ENCODE peak calls at places on chromosomes 3 and 15, in five cellular contexts. One of them, this sample, is unnamed.

GRCh38 chr3:69890691-69891090 is 108.8 kb upstream of the SAMMSON start:
- DNase-seq in DND-41: no peak
- DNase-seq in CD8-positive, alpha-beta T cell: no peak
- DNase-seq in AG09309: no peak
- DNase-seq in fibroblast of lung: no peak
- DNase-seq in this sample: no peak

GRCh38 chr15:97998307-97999071 is 38.0 kb downstream of the ARRDC4 start:
- DNase-seq in DND-41: no peak
- DNase-seq in CD8-positive, alpha-beta T cell: no peak
- DNase-seq in AG09309: no peak
- DNase-seq in fibroblast of lung: no peak
- DNase-seq in this sample: no peak

GRCh38 chr3:71130516-71131384 is 452.8 kb downstream of the FOXP1 start:
- DNase-seq in DND-41: peak; percentile 83
- DNase-seq in CD8-positive, alpha-beta T cell: peak; percentile 81
- DNase-seq in AG09309: peak; percentile 29
- DNase-seq in fibroblast of lung: peak; percentile 90
- DNase-seq in this sample: peak; percentile 85

GRCh38 chr3:185280572-185281365 is 26.9 kb upstream of the EHHADH start:
- DNase-seq in DND-41: no peak
- DNase-seq in CD8-positive, alpha-beta T cell: no peak
- DNase-seq in AG09309: no peak
- DNase-seq in fibroblast of lung: peak; percentile 61
- DNase-seq in this sample: no peak

GRCh38 chr3:26236991-26237682 is 385.4 kb upstream of the LRRC3B start:
- DNase-seq in DND-41: no peak
- DNase-seq in CD8-positive, alpha-beta T cell: no peak
- DNase-seq in AG09309: no peak
- DNase-seq in fibroblast of lung: no peak
- DNase-seq in this sample: no peak

GRCh38 chr3:136008732-136009456 is 43.4 kb downstream of the PPP2R3A start:
- DNase-seq in DND-41: no peak
- DNase-seq in CD8-positive, alpha-beta T cell: no peak
- DNase-seq in AG09309: no peak
- DNase-seq in fibroblast of lung: peak; percentile 44
- DNase-seq in this sample: no peak

GRCh38 chr15:78369161-78369560 is 29.0 kb downstream of the CRABP1 start:
- DNase-seq in DND-41: no peak
- DNase-seq in CD8-positive, alpha-beta T cell: no peak
- DNase-seq in AG09309: no peak
- DNase-seq in fibroblast of lung: no peak
- DNase-seq in this sample: no peak

GRCh38 chr3:85842081-85842480 is 883.3 kb downstream of the CADM2 start:
- DNase-seq in DND-41: no peak
- DNase-seq in CD8-positive, alpha-beta T cell: no peak
- DNase-seq in AG09309: no peak
- DNase-seq in fibroblast of lung: no peak
- DNase-seq in this sample: no peak

GRCh38 chr3:128364808-128365360 is 101.8 kb downstream of the DNAJB8 start:
- DNase-seq in DND-41: no peak
- DNase-seq in CD8-positive, alpha-beta T cell: no peak
- DNase-seq in AG09309: no peak
- DNase-seq in fibroblast of lung: no peak
- DNase-seq in this sample: no peak

GRCh38 chr3:38030126-38031021 is 932 bp upstream of the PLCD1 start:
- DNase-seq in DND-41: no peak
- DNase-seq in CD8-positive, alpha-beta T cell: no peak
- DNase-seq in AG09309: no peak
- DNase-seq in fibroblast of lung: no peak
- DNase-seq in this sample: no peak

GRCh38 chr15:99425666-99426301 is 140.0 kb upstream of the MEF2A start:
- DNase-seq in DND-41: no peak
- DNase-seq in CD8-positive, alpha-beta T cell: no peak
- DNase-seq in AG09309: no peak
- DNase-seq in fibroblast of lung: no peak
- DNase-seq in this sample: peak; percentile 38

GRCh38 chr3:10620833-10621082 is 115.4 kb upstream of the ATP2B2 start:
- DNase-seq in DND-41: no peak
- DNase-seq in CD8-positive, alpha-beta T cell: no peak
- DNase-seq in AG09309: no peak
- DNase-seq in fibroblast of lung: no peak
- DNase-seq in this sample: no peak

GRCh38 chr3:72887723-72888545 is at the start of gene GXYLT2:
- DNase-seq in DND-41: peak; percentile 85
- DNase-seq in CD8-positive, alpha-beta T cell: no peak
- DNase-seq in AG09309: no peak
- DNase-seq in fibroblast of lung: peak; percentile 80
- DNase-seq in this sample: peak; percentile 83

GRCh38 chr3:155859859-155860258 is 5.6 kb upstream of the SLC33A1 start:
- DNase-seq in DND-41: no peak
- DNase-seq in CD8-positive, alpha-beta T cell: no peak
- DNase-seq in AG09309: no peak
- DNase-seq in fibroblast of lung: peak; percentile 38
- DNase-seq in this sample: no peak
- TF ChIP-seq CTCF in DND-41: peak; percentile 47
- TF ChIP-seq CTCF in CD8-positive, alpha-beta T cell: no peak
- TF ChIP-seq CTCF in AG09309: peak; percentile 27
- TF ChIP-seq CTCF in fibroblast of lung: peak; percentile 33
- TF ChIP-seq CTCF in this sample: no peak

GRCh38 chr15:62142736-62143135 is 22.3 kb downstream of the C2CD4B start:
- DNase-seq in DND-41: no peak
- DNase-seq in CD8-positive, alpha-beta T cell: no peak
- DNase-seq in AG09309: no peak
- DNase-seq in fibroblast of lung: no peak
- DNase-seq in this sample: no peak
- TF ChIP-seq CTCF in DND-41: peak; percentile 21
- TF ChIP-seq CTCF in CD8-positive, alpha-beta T cell: no peak
- TF ChIP-seq CTCF in AG09309: no peak
- TF ChIP-seq CTCF in fibroblast of lung: no peak
- TF ChIP-seq CTCF in this sample: no peak

GRCh38 chr3:87006844-87007439 is 16.0 kb upstream of the VGLL3 start:
- DNase-seq in DND-41: no peak
- DNase-seq in CD8-positive, alpha-beta T cell: no peak
- DNase-seq in AG09309: no peak
- DNase-seq in fibroblast of lung: peak; percentile 67
- DNase-seq in this sample: no peak
- TF ChIP-seq CTCF in DND-41: peak; percentile 28
- TF ChIP-seq CTCF in CD8-positive, alpha-beta T cell: no peak
- TF ChIP-seq CTCF in AG09309: peak; percentile 63
- TF ChIP-seq CTCF in fibroblast of lung: peak; percentile 61
- TF ChIP-seq CTCF in this sample: no peak

DNA sequence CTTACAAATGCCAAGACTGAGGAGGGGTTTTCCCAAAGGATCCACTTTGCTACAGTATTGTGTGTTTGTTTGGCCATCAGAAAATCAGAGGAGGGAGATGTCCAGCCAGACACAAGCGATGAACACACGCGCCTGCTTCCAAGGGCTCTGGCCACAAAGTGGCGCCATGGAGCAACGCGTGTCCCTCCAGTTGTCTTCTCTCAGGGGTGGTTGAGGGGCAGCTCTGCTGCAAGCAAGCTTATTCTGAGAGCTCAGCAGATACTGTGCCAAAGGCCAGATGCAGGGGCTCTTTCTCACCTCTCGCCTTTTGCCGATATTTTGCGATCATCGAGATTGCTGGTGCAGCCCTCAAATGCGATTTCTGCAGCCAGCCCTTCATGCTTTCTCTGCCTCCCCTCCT is 88.9 kb upstream of the OSBPL11 start:
- DNase-seq in DND-41: no peak
- DNase-seq in CD8-positive, alpha-beta T cell: no peak
- DNase-seq in AG09309: no peak
- DNase-seq in fibroblast of lung: peak; percentile 81
- DNase-seq in this sample: no peak
- TF ChIP-seq CTCF in DND-41: peak; percentile 51
- TF ChIP-seq CTCF in CD8-positive, alpha-beta T cell: no peak
- TF ChIP-seq CTCF in AG09309: peak; percentile 25
- TF ChIP-seq CTCF in fibroblast of lung: peak; percentile 53
- TF ChIP-seq CTCF in this sample: no peak

DNA sequence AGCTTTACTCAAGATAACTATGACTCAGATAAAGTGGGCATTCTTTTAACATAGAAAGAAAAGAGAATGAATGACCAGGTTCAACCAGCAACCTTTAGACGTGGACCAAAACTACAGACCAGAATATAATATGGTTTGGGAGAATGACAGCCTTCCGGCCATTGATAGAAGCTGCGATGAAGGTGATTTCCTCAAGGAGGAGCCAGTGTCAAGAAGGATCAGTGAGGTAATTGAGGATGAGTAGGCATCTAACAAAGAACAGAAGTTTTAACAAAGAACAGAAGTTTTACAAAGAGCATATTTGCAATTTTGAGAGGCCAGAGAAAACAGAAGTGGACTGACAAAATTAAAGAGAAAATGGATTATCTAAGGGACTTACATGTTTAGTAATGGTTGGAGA is 289.0 kb upstream of the AGTR1 start:
- DNase-seq in DND-41: no peak
- DNase-seq in CD8-positive, alpha-beta T cell: no peak
- DNase-seq in AG09309: no peak
- DNase-seq in fibroblast of lung: no peak
- DNase-seq in this sample: no peak
- TF ChIP-seq CTCF in DND-41: no peak
- TF ChIP-seq CTCF in CD8-positive, alpha-beta T cell: no peak
- TF ChIP-seq CTCF in AG09309: peak; percentile 0
- TF ChIP-seq CTCF in fibroblast of lung: no peak
- TF ChIP-seq CTCF in this sample: no peak